ENCODE peak calls at places on chromosome 22, in six cellular contexts. G is mesenchymal stem cell, T is mesendoderm, J is Panc1, Z is right lobe of liver, A is A673. D is an unnamed sample.
A peak's percentile ranks its signal among the peaks of the same experiment; 100 is the strongest.

GRCh38 chr22:49235463-49236300 is 592.0 kb downstream of the BRD1 start:
- DNase-seq in G (no peak), T (peak; percentile 64), J (no peak), Z (peak; percentile 20), A (no peak), D (no peak)

GRCh38 chr22:33018232-33018864 is 39.8 kb downstream of the SYN3 start:
- DNase-seq in G (peak; percentile 48), T (peak; percentile 70), J (peak; percentile 42), Z (peak; percentile 70), A (peak; percentile 55), D (peak; percentile 26)

GRCh38 chr22:31958625-31959239 is 14.4 kb downstream of the YWHAH start:
- DNase-seq in G (no peak), T (no peak), J (no peak), Z (no peak), A (no peak), D (no peak)

GRCh38 chr22:33467718-33468117 is 409.5 kb upstream of the SYN3 start:
- DNase-seq in G (no peak), T (no peak), J (no peak), Z (no peak), A (no peak), D (no peak)

GRCh38 chr22:30538280-30538679 is 8.3 kb downstream of the SEC14L6 start:
- DNase-seq in G (no peak), T (no peak), J (no peak), Z (no peak), A (peak; percentile 50), D (no peak)

GRCh38 chr22:27540247-27540646 is 261.3 kb downstream of the MN1 start:
- DNase-seq in G (no peak), T (no peak), J (no peak), Z (no peak), A (no peak), D (no peak)

GRCh38 chr22:39457546-39458442 is 982 bp downstream of the MGAT3 start:
- DNase-seq in G (no peak), T (no peak), J (no peak), Z (no peak), A (no peak), D (no peak)

GRCh38 chr22:19879996-19880785 is 25.5 kb upstream of the GNB1L start:
- DNase-seq in G (no peak), T (no peak), J (no peak), Z (peak; percentile 42), A (no peak), D (no peak)

GRCh38 chr22:41681616-41682015 is 7.1 kb downstream of the SNU13 start:
- DNase-seq in G (no peak), T (no peak), J (no peak), Z (no peak), A (no peak), D (peak; percentile 10)

GRCh38 chr22:49016909-49017768 is 810.5 kb downstream of the BRD1 start:
- DNase-seq in G (no peak), T (no peak), J (no peak), Z (peak; percentile 17), A (no peak), D (no peak)

GRCh38 chr22:19206287-19206686 is 27.8 kb upstream of the SLC25A1 start:
- DNase-seq in G (no peak), T (no peak), J (no peak), Z (no peak), A (no peak), D (no peak)

DNA sequence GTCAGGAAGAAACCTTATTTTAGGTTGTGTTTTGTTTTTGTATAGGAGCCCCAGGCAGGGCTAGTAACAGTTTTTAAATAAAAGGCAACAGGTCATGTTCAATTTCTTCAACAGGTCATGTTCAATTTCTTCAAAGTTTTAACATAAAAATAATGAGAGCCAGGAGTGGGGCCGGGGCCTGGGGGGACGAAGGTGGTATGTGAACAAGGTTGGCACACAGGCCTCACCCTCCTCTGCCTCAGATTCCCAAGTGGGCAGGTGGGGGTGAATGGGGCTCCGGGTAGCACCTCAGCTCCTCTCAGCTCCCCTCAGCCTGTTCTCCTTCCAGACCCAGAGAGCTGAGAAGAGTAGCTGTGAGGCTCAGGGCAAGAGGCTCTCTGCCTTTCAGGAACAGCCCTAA is 4.4 kb downstream of the DERL3 start:
- DNase-seq in G (no peak), T (no peak), J (no peak), Z (no peak), A (no peak), D (no peak)
- H3K27ac ChIP-seq in G (no peak overlapping the region), T (no peak overlapping the region), J (no peak overlapping the region), Z (no peak overlapping the region), A (peak overlapping the region; percentile 42), D (no peak overlapping the region)

GRCh38 chr22:37965940-37966664 is 12.6 kb downstream of the POLR2F start:
- DNase-seq in G (no peak), T (no peak), J (no peak), Z (no peak), A (no peak), D (no peak)
- H3K27ac ChIP-seq in G (peak overlapping the region; percentile 67), T (no peak overlapping the region), J (no peak overlapping the region), Z (no peak overlapping the region), A (no peak overlapping the region), D (no peak overlapping the region)

DNA sequence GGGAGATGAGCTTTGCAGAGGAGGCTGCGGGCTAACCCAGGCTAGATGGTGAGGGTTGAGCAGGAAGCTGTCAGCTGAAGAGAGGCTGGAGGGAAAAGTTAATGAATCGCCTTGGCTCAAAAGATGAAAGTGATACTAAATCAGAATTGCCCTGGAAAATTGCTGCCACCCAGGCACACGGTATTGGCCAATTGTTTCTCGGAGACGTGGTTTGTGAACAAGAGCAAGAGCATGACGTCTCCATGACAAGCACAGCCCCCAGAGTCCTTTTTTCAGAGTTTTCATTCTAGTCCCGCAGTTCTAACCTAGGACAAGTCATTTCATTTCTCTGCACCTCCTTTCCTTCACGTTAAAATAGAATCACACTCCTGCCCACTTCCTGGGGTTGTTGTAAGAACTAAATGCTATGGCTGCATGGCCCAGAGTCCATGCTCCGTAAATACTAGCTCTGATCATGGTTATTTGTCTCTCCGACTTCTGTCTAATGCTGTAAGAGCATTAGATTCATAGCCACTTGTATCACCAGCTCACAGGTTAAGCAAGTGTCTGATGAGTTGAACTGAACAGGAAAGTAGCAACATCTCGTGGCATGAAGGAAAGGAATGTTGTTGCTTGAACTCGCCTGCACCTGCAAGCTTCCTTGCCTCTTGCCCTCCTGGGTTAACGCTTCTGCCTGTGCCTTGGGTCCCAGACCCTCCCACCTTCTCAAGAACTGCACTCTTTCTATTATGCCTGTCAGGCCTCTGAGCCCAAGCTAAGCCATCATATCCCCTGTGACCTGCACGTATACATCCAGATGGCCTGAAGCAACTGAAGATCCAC is 33.8 kb upstream of the NUP50 start:
- DNase-seq in G (no peak), T (no peak), J (no peak), Z (no peak), A (no peak), D (no peak)
- H3K27ac ChIP-seq in G (no peak overlapping the region), T (no peak overlapping the region), J (no peak overlapping the region), Z (no peak overlapping the region), A (no peak overlapping the region), D (no peak overlapping the region)

DNA sequence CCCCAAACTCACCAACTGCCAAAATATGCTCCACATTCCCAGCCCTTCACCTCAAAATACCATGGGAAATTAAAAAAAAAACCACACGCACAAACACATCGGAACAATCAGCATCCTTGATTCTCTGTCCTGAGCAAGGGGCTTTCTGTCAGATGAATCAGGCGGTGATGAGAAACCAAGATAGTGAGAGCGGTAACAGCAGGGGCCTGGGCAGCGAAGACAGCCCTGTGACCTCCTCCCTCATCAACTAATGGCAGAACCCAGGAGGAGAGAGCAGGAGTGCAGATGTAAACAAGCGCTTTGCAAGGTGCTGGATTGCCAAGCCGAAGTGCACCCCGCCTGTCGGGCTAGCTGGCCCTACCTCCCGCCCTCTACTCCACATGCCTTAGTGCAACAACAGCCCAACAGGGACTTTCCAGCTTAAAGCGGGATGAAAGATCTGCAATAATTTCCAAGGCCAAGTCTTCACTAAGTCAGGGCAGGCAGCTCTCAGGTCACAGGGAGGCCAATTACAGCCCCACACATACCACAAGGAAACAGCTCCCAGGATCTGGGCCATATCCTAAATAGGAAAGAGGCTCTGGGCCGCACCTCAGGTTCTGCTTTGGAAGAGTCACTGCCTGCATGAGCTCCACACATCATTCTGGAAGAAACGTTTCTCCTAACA is 72.2 kb upstream of the BID start:
- DNase-seq in G (no peak), T (no peak), J (no peak), Z (no peak), A (no peak), D (no peak)
- H3K27ac ChIP-seq in G (no peak overlapping the region), T (no peak overlapping the region), J (no peak overlapping the region), Z (no peak overlapping the region), A (no peak overlapping the region), D (no peak overlapping the region)